ENCODE peak calls at places on chromosomes 7 and 10, in nine cellular contexts. G, B, Y, A, E, D, R, O and I are unnamed samples.

GRCh38 chr7:81693080-81693479 is 76.8 kb downstream of the HGF start:
- DNase-seq in G (no peak), B (no peak), Y (no peak), A (no peak), E (no peak), D (no peak), R (no peak), O (no peak), I (no peak)

GRCh38 chr7:124351950-124352349 is 319.1 kb upstream of the TMEM229A start:
- DNase-seq in G (no peak), B (no peak), Y (no peak), A (no peak), E (no peak), D (no peak), R (no peak), O (no peak), I (no peak)

GRCh38 chr10:62735464-62736188 is 68.9 kb upstream of the ADO start:
- DNase-seq in G (peak; percentile 81), B (peak; percentile 18), Y (no peak), A (no peak), E (no peak), D (no peak), R (peak; percentile 70), O (peak; percentile 16), I (peak; percentile 54)

GRCh38 chr7:71707041-71707440 is 575.1 kb downstream of the GALNT17 start:
- DNase-seq in G (no peak), B (no peak), Y (no peak), A (no peak), E (no peak), D (no peak), R (no peak), O (no peak), I (no peak)

GRCh38 chr7:13990319-13990983 is 985 bp upstream of the ETV1 start:
- DNase-seq in G (peak; percentile 66), B (peak; percentile 66), Y (peak; percentile 73), A (peak; percentile 61), E (peak; percentile 37), D (peak; percentile 23), R (peak; percentile 56), O (peak; percentile 72), I (peak; percentile 20)

GRCh38 chr7:128792471-128793183 is 859 bp downstream of the CCDC136 start:
- DNase-seq in G (no peak), B (peak; percentile 88), Y (peak; percentile 78), A (no peak), E (no peak), D (no peak), R (no peak), O (no peak), I (no peak)

GRCh38 chr7:41169307-41169706 is 533.6 kb downstream of the INHBA start:
- DNase-seq in G (no peak), B (no peak), Y (no peak), A (no peak), E (no peak), D (no peak), R (no peak), O (no peak), I (no peak)

GRCh38 chr10:76195990-76196389 is 764.6 kb downstream of the LRMDA start:
- DNase-seq in G (peak; percentile 14), B (no peak), Y (no peak), A (no peak), E (no peak), D (no peak), R (peak; percentile 51), O (no peak), I (no peak)

GRCh38 chr10:129877773-129878371 is 86.2 kb downstream of the EBF3 start:
- DNase-seq in G (peak; percentile 32), B (peak; percentile 80), Y (no peak), A (no peak), E (no peak), D (no peak), R (no peak), O (no peak), I (no peak)

GRCh38 chr10:3415038-3415736 is 242.6 kb upstream of the PITRM1 start:
- DNase-seq in G (no peak), B (peak; percentile 25), Y (no peak), A (no peak), E (no peak), D (no peak), R (no peak), O (no peak), I (no peak)

GRCh38 chr7:85070967-85071628 is 115.8 kb downstream of the SEMA3D start:
- DNase-seq in G (no peak), B (no peak), Y (no peak), A (no peak), E (no peak), D (no peak), R (peak; percentile 38), O (peak; percentile 77), I (no peak)

GRCh38 chr7:23713285-23714235 is 3.5 kb downstream of the STK31 start:
- DNase-seq in G (peak; percentile 71), B (no peak), Y (no peak), A (no peak), E (no peak), D (no peak), R (peak; percentile 41), O (peak; percentile 86), I (no peak)

GRCh38 chr10:119207713-119208552 is 562 bp downstream of the GRK5 start:
- DNase-seq in G (peak; percentile 73), B (peak; percentile 75), Y (peak; percentile 78), A (peak; percentile 70), E (peak; percentile 50), D (peak; percentile 29), R (peak; percentile 69), O (peak; percentile 59), I (peak; percentile 74)

GRCh38 chr10:16996530-16996964 is 133.1 kb downstream of the CUBN start:
- DNase-seq in G (peak; percentile 82), B (no peak), Y (no peak), A (no peak), E (no peak), D (no peak), R (peak; percentile 35), O (peak; percentile 51), I (no peak)
- H3K4me3 ChIP-seq in G (no peak overlapping the region), B (peak overlapping the region; percentile 11), Y (no peak overlapping the region), A (no peak overlapping the region), E (no peak overlapping the region), D (no peak overlapping the region), R (no peak overlapping the region), O (no peak overlapping the region), I (no peak overlapping the region)

GRCh38 chr10:13219685-13220670 is 14.2 kb downstream of the UCMA start:
- DNase-seq in G (peak; percentile 15), B (no peak), Y (peak; percentile 26), A (peak; percentile 56), E (peak; percentile 42), D (peak; percentile 62), R (no peak), O (peak; percentile 14), I (no peak)
- TF ChIP-seq CTCF in G (no peak), B (no peak), Y (no peak), A (no peak), E (no peak), D (no peak), R (no peak), O (peak; percentile 38), I (peak; percentile 54)

DNA sequence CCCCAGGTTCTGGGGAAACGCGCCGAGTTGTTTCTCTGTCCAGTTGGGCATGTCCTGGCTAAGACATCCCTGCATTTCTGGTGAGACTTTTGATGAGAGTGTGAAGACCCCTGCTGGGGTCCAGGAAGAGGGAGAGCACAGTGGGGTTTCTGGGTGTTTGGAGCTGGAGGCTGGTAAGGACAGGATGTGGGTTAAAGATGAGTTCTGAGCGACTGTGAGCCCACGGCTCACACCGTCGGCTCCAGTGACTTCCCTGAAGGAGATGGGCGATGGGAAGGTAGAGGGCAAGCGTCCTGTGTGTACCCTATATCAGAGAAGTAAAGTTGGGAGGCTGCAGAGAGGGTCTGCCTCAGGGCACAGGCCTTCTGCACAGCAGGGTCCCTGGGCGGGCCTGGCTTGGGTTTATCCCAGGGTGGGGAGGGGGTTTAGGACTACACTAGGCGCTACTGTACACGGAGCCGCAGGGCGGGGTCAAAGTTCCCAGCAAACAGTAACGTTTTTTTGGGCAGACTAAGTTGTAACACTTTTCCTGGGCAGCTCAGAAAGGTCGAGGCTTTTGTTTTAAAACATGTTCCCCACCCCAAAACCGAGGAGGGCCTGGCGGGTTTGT is 3.6 kb downstream of the EMX2 start:
- DNase-seq in G (no peak), B (peak; percentile 78), Y (no peak), A (no peak), E (no peak), D (no peak), R (no peak), O (no peak), I (no peak)
- H3K4me3 ChIP-seq in G (no peak overlapping the region), B (no peak overlapping the region), Y (no peak overlapping the region), A (no peak overlapping the region), E (no peak overlapping the region), D (no peak overlapping the region), R (no peak overlapping the region), O (no peak overlapping the region), I (no peak overlapping the region)

DNA sequence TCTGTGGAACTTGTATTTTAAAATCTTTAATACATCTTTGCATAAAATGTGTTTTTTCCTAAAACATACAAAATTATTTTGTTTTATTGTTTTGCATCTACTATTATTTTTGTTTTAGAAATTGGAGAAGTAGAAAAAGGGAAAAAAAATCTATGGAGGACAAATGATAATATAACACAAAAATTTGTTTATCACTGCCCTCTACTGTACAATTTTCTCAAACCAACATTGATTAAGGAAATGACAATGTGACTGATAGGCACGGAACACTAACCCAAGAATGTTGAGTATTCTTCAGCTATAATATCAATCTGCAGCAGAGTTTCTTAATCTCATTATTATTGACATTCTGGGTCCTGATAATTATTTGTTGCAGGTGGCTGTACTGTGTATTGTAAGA is 9.5 kb upstream of the ING3 start:
- DNase-seq in G (peak; percentile 14), B (no peak), Y (no peak), A (no peak), E (no peak), D (no peak), R (peak; percentile 13), O (no peak), I (no peak)
- TF ChIP-seq CTCF in G (peak; percentile 24), B (peak; percentile 27), Y (no peak), A (no peak), E (peak; percentile 32), D (peak; percentile 41), R (no peak), O (peak; percentile 10), I (peak; percentile 15)

GRCh38 chr7:102150266-102150665 is 136.4 kb upstream of the SH2B2 start:
- DNase-seq in G (no peak), B (no peak), Y (no peak), A (no peak), E (no peak), D (no peak), R (no peak), O (no peak), I (no peak)
- H3K4me3 ChIP-seq in G (no peak overlapping the region), B (no peak overlapping the region), Y (no peak overlapping the region), A (no peak overlapping the region), E (no peak overlapping the region), D (no peak overlapping the region), R (no peak overlapping the region), O (no peak overlapping the region), I (no peak overlapping the region)

GRCh38 chr7:7640221-7641128 is at the start of gene UMAD1:
- DNase-seq in G (peak; percentile 99), B (peak; percentile 93), Y (peak; percentile 99), A (peak; percentile 98), E (peak; percentile 98), D (peak; percentile 93), R (peak; percentile 98), O (peak; percentile 99), I (peak; percentile 94)
- TF ChIP-seq CTCF in G (no peak), B (no peak), Y (no peak), A (peak; percentile 13), E (peak; percentile 5), D (no peak), R (no peak), O (no peak), I (no peak)